ENCODE peak calls at places on chromosomes 16 and 17, in four cellular contexts. One of them, this sample, is unnamed.

GRCh38 chr16:88007321-88007731 is 56.1 kb downstream of the BANP start:
- DNase-seq in adrenal gland: no peak
- DNase-seq in astrocyte: no peak
- DNase-seq in NCI-H2081: no peak
- DNase-seq in this sample: no peak

GRCh38 chr16:20401475-20402016 is 3.0 kb downstream of the PDILT start:
- DNase-seq in astrocyte: no peak
- DNase-seq in NCI-H2081: no peak
- DNase-seq in adrenal gland: no peak
- DNase-seq in this sample: no peak

GRCh38 chr16:66474750-66475199 is 47.7 kb downstream of the BEAN1 start:
- DNase-seq in astrocyte: no peak
- DNase-seq in adrenal gland: no peak
- DNase-seq in NCI-H2081: no peak
- DNase-seq in this sample: no peak

GRCh38 chr16:85614338-85615013 is 1.4 kb downstream of the GSE1 start:
- DNase-seq in astrocyte: no peak
- DNase-seq in adrenal gland: no peak
- DNase-seq in NCI-H2081: no peak
- DNase-seq in this sample: no peak

GRCh38 chr17:66287911-66288310 is 14.5 kb upstream of the PRKCA start:
- DNase-seq in astrocyte: no peak
- DNase-seq in adrenal gland: no peak
- DNase-seq in NCI-H2081: no peak
- DNase-seq in this sample: no peak

GRCh38 chr16:66728117-66728787 is 23.2 kb downstream of the DYNC1LI2 start:
- DNase-seq in NCI-H2081: peak; percentile 45
- DNase-seq in astrocyte: peak; percentile 54
- DNase-seq in adrenal gland: peak; percentile 50
- DNase-seq in this sample: peak; percentile 62

GRCh38 chr16:84115919-84116719 is 623 bp downstream of the MBTPS1 start:
- DNase-seq in NCI-H2081: no peak
- DNase-seq in adrenal gland: no peak
- DNase-seq in astrocyte: peak; percentile 37
- DNase-seq in this sample: peak; percentile 56

GRCh38 chr17:38654411-38655398 is 20.1 kb downstream of the EPOP start:
- DNase-seq in astrocyte: no peak
- DNase-seq in adrenal gland: no peak
- DNase-seq in NCI-H2081: no peak
- DNase-seq in this sample: no peak

GRCh38 chr17:48024149-48025039 is 13.2 kb downstream of the COPZ2 start:
- DNase-seq in adrenal gland: peak; percentile 57
- DNase-seq in astrocyte: peak; percentile 48
- DNase-seq in NCI-H2081: peak; percentile 58
- DNase-seq in this sample: peak; percentile 61

GRCh38 chr16:66159987-66160386 is 206.5 kb upstream of the CDH5 start:
- DNase-seq in adrenal gland: no peak
- DNase-seq in NCI-H2081: no peak
- DNase-seq in astrocyte: no peak
- DNase-seq in this sample: peak; percentile 55

GRCh38 chr16:17520567-17520966 is 49.8 kb upstream of the XYLT1 start:
- DNase-seq in NCI-H2081: no peak
- DNase-seq in adrenal gland: no peak
- DNase-seq in astrocyte: peak; percentile 82
- DNase-seq in this sample: peak; percentile 83

GRCh38 chr17:74345433-74346241 is 16.0 kb downstream of the BTBD17 start:
- DNase-seq in adrenal gland: no peak
- DNase-seq in astrocyte: no peak
- DNase-seq in NCI-H2081: no peak
- DNase-seq in this sample: no peak

GRCh38 chr16:89593841-89594240 is 18.3 kb downstream of the CPNE7 start:
- DNase-seq in NCI-H2081: no peak
- DNase-seq in astrocyte: no peak
- DNase-seq in adrenal gland: no peak
- DNase-seq in this sample: no peak

GRCh38 chr17:36705651-36706436 is 104.5 kb downstream of the MRM1 start:
- DNase-seq in NCI-H2081: peak; percentile 48
- DNase-seq in adrenal gland: no peak
- DNase-seq in astrocyte: peak; percentile 7
- DNase-seq in this sample: peak; percentile 33

GRCh38 chr17:27282054-27282501 is 11.8 kb upstream of the WSB1 start:
- DNase-seq in adrenal gland: no peak
- DNase-seq in astrocyte: peak; percentile 80
- DNase-seq in NCI-H2081: no peak
- DNase-seq in this sample: peak; percentile 82

GRCh38 chr16:58733248-58733670 is 857 bp downstream of the GOT2 start:
- DNase-seq in adrenal gland: no peak
- DNase-seq in astrocyte: no peak
- DNase-seq in NCI-H2081: no peak
- DNase-seq in this sample: peak; percentile 37

GRCh38 chr17:74332017-74332650 is 6.1 kb downstream of the KIF19 start:
- DNase-seq in adrenal gland: no peak
- DNase-seq in NCI-H2081: no peak
- DNase-seq in astrocyte: no peak
- DNase-seq in this sample: no peak

GRCh38 chr16:69833357-69833781 is 71.2 kb downstream of the WWP2 start:
- DNase-seq in NCI-H2081: no peak
- DNase-seq in adrenal gland: no peak
- DNase-seq in astrocyte: no peak
- DNase-seq in this sample: peak; percentile 56

GRCh38 chr17:58507123-58507634 is 7.3 kb downstream of the MTMR4 start:
- DNase-seq in NCI-H2081: no peak
- DNase-seq in adrenal gland: no peak
- DNase-seq in astrocyte: no peak
- DNase-seq in this sample: no peak

GRCh38 chr16:67447508-67448076 is 16.7 kb downstream of the HSD11B2 start:
- DNase-seq in adrenal gland: peak; percentile 51
- DNase-seq in NCI-H2081: no peak
- DNase-seq in astrocyte: no peak
- DNase-seq in this sample: no peak

GRCh38 chr17:17343896-17344506 is 40.8 kb downstream of the NT5M start:
- DNase-seq in astrocyte: no peak
- DNase-seq in NCI-H2081: no peak
- DNase-seq in adrenal gland: no peak
- DNase-seq in this sample: no peak

GRCh38 chr17:55238931-55239297 is 25.8 kb upstream of the HLF start:
- DNase-seq in adrenal gland: no peak
- DNase-seq in astrocyte: no peak
- DNase-seq in NCI-H2081: peak; percentile 38
- DNase-seq in this sample: no peak

GRCh38 chr16:81480856-81481821 is 36.5 kb downstream of the CMIP start:
- DNase-seq in adrenal gland: no peak
- DNase-seq in NCI-H2081: no peak
- DNase-seq in astrocyte: no peak
- DNase-seq in this sample: peak; percentile 28

GRCh38 chr16:51159864-51160263 is 8.8 kb upstream of the SALL1 start:
- DNase-seq in NCI-H2081: no peak
- DNase-seq in adrenal gland: no peak
- DNase-seq in astrocyte: no peak
- DNase-seq in this sample: no peak

GRCh38 chr16:62363451-62363850 is 327.2 kb upstream of the CDH8 start:
- DNase-seq in astrocyte: no peak
- DNase-seq in adrenal gland: no peak
- DNase-seq in NCI-H2081: no peak
- DNase-seq in this sample: no peak

GRCh38 chr17:37310940-37311339 is 64.8 kb upstream of the C17orf78 start:
- DNase-seq in NCI-H2081: no peak
- DNase-seq in adrenal gland: no peak
- DNase-seq in astrocyte: peak; percentile 41
- DNase-seq in this sample: no peak

GRCh38 chr17:61411944-61412859 is 12.6 kb downstream of the TBX2 start:
- DNase-seq in astrocyte: peak; percentile 70
- DNase-seq in adrenal gland: peak; percentile 86
- DNase-seq in NCI-H2081: peak; percentile 79
- DNase-seq in this sample: peak; percentile 80

GRCh38 chr17:31487648-31488263 is 96.3 kb downstream of the RAB11FIP4 start:
- DNase-seq in astrocyte: no peak
- DNase-seq in adrenal gland: peak; percentile 92
- DNase-seq in NCI-H2081: peak; percentile 88
- DNase-seq in this sample: no peak